ENCODE peak calls at places on chromosomes 3 and 15, in eight cellular contexts. H is fibroblast of mammary gland, Y is NCI-H2171, T is SIG-M5, A is DND-41, U is AG08396, X is HFF-Myc, W is brain microvascular endothelial cell. C is an unnamed sample.

GRCh38 chr3:7144696-7145308 is 283.9 kb downstream of the GRM7 start:
- DNase-seq in H (peak), Y (no peak), T (no peak), A (no peak), U (no peak), X (no peak), W (no peak), C (no peak)

GRCh38 chr15:87757084-87757483 is 499.5 kb downstream of the NTRK3 start:
- DNase-seq in H (no peak), Y (no peak), T (no peak), A (no peak), U (no peak), X (no peak), W (no peak), C (no peak)

GRCh38 chr3:115072265-115073008 is 74.7 kb downstream of the ZBTB20 start:
- DNase-seq in H (peak), Y (no peak), T (no peak), A (no peak), U (peak), X (no peak), W (no peak), C (no peak)

GRCh38 chr15:57379487-57379886 is 3.2 kb downstream of the CGNL1 start:
- DNase-seq in H (no peak), Y (no peak), T (no peak), A (no peak), U (no peak), X (no peak), W (no peak), C (no peak)

GRCh38 chr3:126180477-126181397 is at the start of gene ALDH1L1:
- DNase-seq in H (peak), Y (peak), T (no peak), A (no peak), U (no peak), X (no peak), W (no peak), C (no peak)

GRCh38 chr3:43727930-43728329 is 37.2 kb downstream of the ABHD5 start:
- DNase-seq in H (peak), Y (no peak), T (no peak), A (no peak), U (no peak), X (no peak), W (peak), C (no peak)

GRCh38 chr3:194140520-194141414 is 4.8 kb downstream of the HES1 start:
- DNase-seq in H (peak), Y (peak), T (no peak), A (peak), U (no peak), X (no peak), W (peak), C (no peak)

GRCh38 chr15:96497951-96498350 is 167.5 kb downstream of the NR2F2 start:
- DNase-seq in H (peak), Y (no peak), T (no peak), A (no peak), U (no peak), X (no peak), W (no peak), C (no peak)

GRCh38 chr3:186596568-186597287 is 16.1 kb upstream of the AHSG start:
- DNase-seq in H (no peak), Y (no peak), T (no peak), A (no peak), U (no peak), X (no peak), W (no peak), C (no peak)

GRCh38 chr15:78930577-78931388 is 14.1 kb downstream of the CTSH start:
- DNase-seq in H (peak), Y (no peak), T (no peak), A (no peak), U (peak), X (peak), W (peak), C (no peak)

GRCh38 chr3:5221701-5222100 is 34.2 kb downstream of the EDEM1 start:
- DNase-seq in H (no peak), Y (no peak), T (no peak), A (no peak), U (no peak), X (no peak), W (no peak), C (no peak)

GRCh38 chr3:162719684-162720341 is 1223.2 kb downstream of the OTOL1 start:
- DNase-seq in H (peak), Y (no peak), T (no peak), A (no peak), U (peak), X (peak), W (peak), C (no peak)

GRCh38 chr15:70252056-70252935 is 154.6 kb upstream of the TLE3 start:
- DNase-seq in H (no peak), Y (peak), T (no peak), A (peak), U (no peak), X (no peak), W (no peak), C (no peak)

GRCh38 chr15:66615175-66615495 is 49.3 kb upstream of the LCTL start:
- DNase-seq in H (no peak), Y (no peak), T (no peak), A (no peak), U (no peak), X (no peak), W (no peak), C (no peak)

C was measured in stimulated activated naive B cell treated with anti-CD40 and anti-IgM and Interleukin-4, amounts not matched to agents 10 μg/mL and 1 μg/mL and 100 μg/mL, for 72 hours.